ENCODE peak calls at places on chromosomes 4 and X, in seven cellular contexts. E is B cell; R is CD8-positive, alpha-beta T cell; J is transverse colon; C is AG04450; U is cardiac fibroblast; L is DND-41. G is an unnamed sample.

GRCh38 chrX:23387826-23388225 is 53.2 kb downstream of the PTCHD1 start:
- DNase-seq in U (no peak), C (no peak), J (no peak), R (no peak), E (no peak), L (no peak), G (no peak)

GRCh38 chr4:167985565-167985964 is 106.8 kb upstream of the ANXA10 start:
- DNase-seq in C (no peak), L (no peak), J (no peak), U (no peak), E (no peak), R (no peak), G (no peak)

GRCh38 chr4:110751991-110752390 is 129.1 kb upstream of the PITX2 start:
- DNase-seq in R (no peak), C (no peak), U (peak; percentile 1), E (no peak), J (no peak), L (no peak), G (no peak)

GRCh38 chrX:123884809-123885408 is 25.1 kb downstream of the XIAP start:
- DNase-seq in C (no peak), L (peak; percentile 45), J (no peak), E (peak; percentile 56), U (peak; percentile 70), R (peak; percentile 25), G (peak; percentile 10)

GRCh38 chr4:183035726-183036415 is 63.2 kb upstream of the WWC2 start:
- DNase-seq in U (no peak), R (no peak), J (no peak), E (no peak), C (no peak), L (no peak), G (no peak)

GRCh38 chrX:44305921-44306320 is 37.6 kb downstream of the EFHC2 start:
- DNase-seq in E (no peak), L (no peak), R (no peak), C (no peak), J (no peak), U (no peak), G (no peak)

GRCh38 chrX:38636949-38637819 is 75.8 kb downstream of the TSPAN7 start:
- DNase-seq in L (no peak), U (no peak), J (no peak), E (no peak), R (no peak), C (no peak), G (no peak)

GRCh38 chr4:186700746-186701145 is 22.9 kb downstream of the FAT1 start:
- DNase-seq in J (no peak), C (no peak), E (no peak), R (no peak), U (peak; percentile 86), L (no peak), G (no peak)

GRCh38 chrX:119826399-119826959 is 26.3 kb downstream of the UPF3B start:
- DNase-seq in U (peak; percentile 18), J (no peak), E (no peak), R (no peak), C (no peak), L (no peak), G (peak; percentile 5)

GRCh38 chr4:74446193-74446868 is 1.4 kb downstream of the AREG start:
- DNase-seq in E (no peak), L (no peak), J (no peak), R (no peak), C (no peak), U (peak; percentile 29), G (no peak)

GRCh38 chr4:125390126-125390525 is 75.4 kb downstream of the FAT4 start:
- DNase-seq in J (no peak), U (peak; percentile 67), L (no peak), R (no peak), C (peak; percentile 41), E (no peak), G (peak; percentile 69)

GRCh38 chrX:130166503-130166777 is 799 bp upstream of the AIFM1 start:
- DNase-seq in J (no peak), L (no peak), U (no peak), C (no peak), R (no peak), E (no peak), G (no peak)

GRCh38 chr4:27721193-27721592 is 860.6 kb downstream of the STIM2 start:
- DNase-seq in E (no peak), L (peak; percentile 11), R (no peak), U (no peak), C (no peak), J (no peak), G (no peak)

GRCh38 chrX:74536142-74537010 is 78.0 kb downstream of the RLIM start:
- DNase-seq in C (peak; percentile 71), U (peak; percentile 91), L (no peak), E (peak; percentile 43), J (peak; percentile 78), R (peak; percentile 15), G (no peak)

GRCh38 chr4:145937990-145938611 is 522 bp downstream of the ZNF827 start:
- DNase-seq in C (no peak), R (peak; percentile 68), L (peak; percentile 31), J (peak; percentile 28), E (peak; percentile 64), U (peak; percentile 39), G (no peak)

GRCh38 chr4:108107729-108108382 is 60.9 kb downstream of the LEF1 start:
- DNase-seq in C (no peak), J (no peak), E (no peak), L (no peak), R (peak; percentile 59), U (no peak), G (no peak)

GRCh38 chr4:108109111-108109510 is 59.6 kb downstream of the LEF1 start:
- DNase-seq in U (no peak), R (no peak), C (no peak), J (no peak), L (no peak), E (no peak), G (no peak)

GRCh38 chr4:108110450-108110849 is 58.3 kb downstream of the LEF1 start:
- DNase-seq in E (no peak), L (no peak), C (no peak), R (peak; percentile 34), U (no peak), J (no peak), G (no peak)

GRCh38 chr4:108111781-108112180 is 57.0 kb downstream of the LEF1 start:
- DNase-seq in J (no peak), U (no peak), L (no peak), C (no peak), R (no peak), E (no peak), G (no peak)

GRCh38 chr4:108109997-108110416 is 58.7 kb downstream of the LEF1 start:
- DNase-seq in L (no peak), R (no peak), J (no peak), U (no peak), E (no peak), C (no peak), G (no peak)
- TF ChIP-seq CTCF in L (no peak), R (no peak), J (no peak), U (no peak), E (no peak), C (no peak), G (no peak)

GRCh38 chr4:3073158-3074077 is 920 bp downstream of the HTT-AS start:
- DNase-seq in C (no peak), U (no peak), R (peak; percentile 27), E (no peak), L (no peak), J (no peak), G (no peak)
- TF ChIP-seq CTCF in C (peak; percentile 6), U (peak; percentile 25), R (no peak), E (no peak), L (no peak), J (no peak), G (peak; percentile 60)

GRCh38 chrX:54921427-54922021 is 900 bp downstream of the TRO start:
- DNase-seq in U (peak; percentile 84), L (peak; percentile 17), E (peak; percentile 55), C (peak; percentile 48), J (peak; percentile 47), R (peak; percentile 53), G (no peak)
- TF ChIP-seq CTCF in U (no peak), L (no peak), E (no peak), C (no peak), J (no peak), R (no peak), G (no peak)

DNA sequence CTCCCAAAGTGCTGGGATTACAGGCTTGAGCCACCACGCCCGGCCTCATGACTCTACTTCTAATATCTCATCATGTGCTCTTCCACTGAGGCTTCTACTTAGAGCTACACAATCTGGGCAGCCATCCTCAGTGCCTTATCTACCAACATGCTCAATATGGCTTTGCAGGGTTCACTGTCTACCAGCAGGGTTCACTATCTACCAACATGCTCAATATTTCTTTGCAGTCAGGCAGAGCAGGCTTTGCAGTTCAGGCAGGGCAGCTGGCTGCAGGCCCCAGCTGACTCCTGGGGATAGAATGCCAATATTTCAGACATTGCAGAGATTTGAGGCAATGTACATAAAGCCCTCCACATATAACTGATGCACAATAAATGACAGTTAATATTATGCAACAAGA is 47.5 kb downstream of the PKD2 start:
- DNase-seq in L (no peak), C (peak; percentile 38), J (peak; percentile 37), R (no peak), E (no peak), U (peak; percentile 59), G (peak; percentile 28)
- TF ChIP-seq CTCF in L (peak; percentile 49), C (peak; percentile 76), J (peak; percentile 54), R (no peak), E (no peak), U (peak; percentile 54), G (peak; percentile 66)